ENCODE peak calls at places on chromosomes 7 and 10, in eight cellular contexts. U is AG04450, I is fibroblast of lung, N is sigmoid colon, X is tibial artery, T is lower leg skin, A is pancreas, W is heart left ventricle. V is an unnamed sample.

GRCh38 chr10:110456046-110456445 is 41.7 kb upstream of the DUSP5 start:
- DNase-seq in A (no peak), N (peak), U (no peak), W (no peak), X (no peak), T (no peak), I (no peak), V (no peak)

GRCh38 chr7:44072364-44073231 is 7.2 kb upstream of the PGAM2 start:
- DNase-seq in W (peak), U (peak), N (peak), A (peak), I (peak), T (no peak), X (peak), V (peak)

GRCh38 chr7:7884855-7885254 is 83.7 kb upstream of the GLCCI1 start:
- DNase-seq in N (no peak), W (no peak), A (no peak), I (peak), U (no peak), X (no peak), T (no peak), V (no peak)

GRCh38 chr7:102125127-102125561 is 161.5 kb upstream of the SH2B2 start:
- DNase-seq in T (no peak), I (peak), N (peak), U (peak), X (peak), A (no peak), W (no peak), V (peak)

GRCh38 chr10:71773221-71773971 is at the start of gene VSIR:
- DNase-seq in X (peak), I (peak), A (peak), W (peak), U (peak), N (peak), T (peak), V (peak)

GRCh38 chr10:43320226-43320625 is 51.2 kb upstream of the FXYD4 start:
- DNase-seq in X (no peak), U (no peak), W (no peak), N (no peak), I (no peak), A (no peak), T (no peak), V (no peak)

GRCh38 chr7:25707733-25708132 is 444.3 kb upstream of the NFE2L3 start:
- DNase-seq in I (peak), N (no peak), A (no peak), T (no peak), U (no peak), X (no peak), W (no peak), V (no peak)

GRCh38 chr10:28120043-28120749 is 121.3 kb upstream of the ODAD2 start:
- DNase-seq in N (no peak), T (no peak), I (peak), W (no peak), U (no peak), X (no peak), A (peak), V (peak)

GRCh38 chr7:44196450-44196872 is 4.3 kb upstream of the YKT6 start:
- DNase-seq in U (no peak), X (no peak), I (peak), W (no peak), T (no peak), N (peak), A (peak), V (peak)

GRCh38 chr10:3364768-3365480 is 192.3 kb upstream of the PITRM1 start:
- DNase-seq in U (no peak), T (no peak), X (no peak), I (no peak), A (no peak), N (no peak), W (no peak), V (no peak)

GRCh38 chr10:100901051-100901450 is 11.7 kb upstream of the SLF2 start:
- DNase-seq in X (no peak), T (no peak), A (no peak), W (no peak), I (no peak), U (no peak), N (no peak), V (no peak)

GRCh38 chr10:63788152-63788821 is 267.1 kb downstream of the REEP3 start:
- DNase-seq in U (no peak), T (no peak), A (no peak), N (no peak), X (no peak), I (no peak), W (no peak), V (no peak)

GRCh38 chr7:80392229-80393169 is 119.4 kb downstream of the GNAT3 start:
- DNase-seq in I (peak), N (no peak), A (no peak), X (no peak), W (no peak), T (no peak), U (no peak), V (peak)

GRCh38 chr10:30447125-30447799 is 13.3 kb downstream of the MAP3K8 start:
- DNase-seq in U (no peak), N (no peak), X (no peak), A (no peak), W (no peak), I (peak), T (no peak), V (peak)

GRCh38 chr10:71230656-71231025 is 18.3 kb downstream of the UNC5B start:
- DNase-seq in X (no peak), A (no peak), U (no peak), W (no peak), I (no peak), T (no peak), N (no peak), V (no peak)

GRCh38 chr7:93350338-93350737 is 118.2 kb downstream of the VPS50 start:
- DNase-seq in N (no peak), I (no peak), T (no peak), A (no peak), U (no peak), X (no peak), W (no peak), V (no peak)

GRCh38 chr7:148286150-148286549 is 304.4 kb upstream of the C7orf33 start:
- DNase-seq in W (no peak), I (no peak), X (no peak), A (no peak), N (no peak), U (no peak), T (no peak), V (no peak)

GRCh38 chr7:85023066-85023687 is 163.7 kb downstream of the SEMA3D start:
- DNase-seq in N (no peak), X (no peak), U (peak), T (peak), A (peak), W (no peak), I (peak), V (peak)

GRCh38 chr7:69199048-69199447 is 399.2 kb upstream of the AUTS2 start:
- DNase-seq in U (no peak), T (no peak), X (no peak), W (no peak), A (no peak), N (no peak), I (no peak), V (no peak)

GRCh38 chr10:24963646-24964045 is 11.2 kb upstream of the PRTFDC1 start:
- DNase-seq in T (no peak), U (no peak), W (no peak), N (no peak), X (no peak), I (no peak), A (no peak), V (no peak)

GRCh38 chr7:46607176-46607575 is 686.1 kb upstream of the IGFBP3 start:
- DNase-seq in W (no peak), X (no peak), A (no peak), U (no peak), I (peak), N (no peak), T (no peak), V (peak)

GRCh38 chr10:17785276-17785935 is 23.7 kb upstream of the MRC1 start:
- DNase-seq in W (no peak), T (no peak), A (no peak), I (no peak), U (no peak), N (peak), X (peak), V (no peak)

GRCh38 chr7:8160810-8161209 is 101.2 kb downstream of the ICA1 start:
- DNase-seq in I (no peak), X (no peak), A (no peak), W (no peak), U (no peak), N (no peak), T (no peak), V (peak)

GRCh38 chr10:118754132-118754555 is 626 bp downstream of the CACUL1 start:
- DNase-seq in U (no peak), W (peak), I (peak), X (peak), N (peak), T (peak), A (peak), V (peak)

GRCh38 chr7:6528401-6529130 is 22.7 kb downstream of the GRID2IP start:
- DNase-seq in T (no peak), N (no peak), X (no peak), A (no peak), I (no peak), W (no peak), U (no peak), V (no peak)

GRCh38 chr7:6529643-6530042 is 21.6 kb downstream of the GRID2IP start:
- DNase-seq in W (no peak), I (no peak), A (no peak), X (no peak), U (no peak), N (no peak), T (no peak), V (no peak)

GRCh38 chr7:6531492-6532279 is 19.6 kb downstream of the GRID2IP start:
- DNase-seq in W (no peak), X (no peak), U (no peak), A (no peak), T (no peak), I (no peak), N (no peak), V (no peak)

GRCh38 chr7:6532516-6532915 is 18.7 kb downstream of the GRID2IP start:
- DNase-seq in T (no peak), A (no peak), I (no peak), W (no peak), X (no peak), N (no peak), U (no peak), V (no peak)

DNA sequence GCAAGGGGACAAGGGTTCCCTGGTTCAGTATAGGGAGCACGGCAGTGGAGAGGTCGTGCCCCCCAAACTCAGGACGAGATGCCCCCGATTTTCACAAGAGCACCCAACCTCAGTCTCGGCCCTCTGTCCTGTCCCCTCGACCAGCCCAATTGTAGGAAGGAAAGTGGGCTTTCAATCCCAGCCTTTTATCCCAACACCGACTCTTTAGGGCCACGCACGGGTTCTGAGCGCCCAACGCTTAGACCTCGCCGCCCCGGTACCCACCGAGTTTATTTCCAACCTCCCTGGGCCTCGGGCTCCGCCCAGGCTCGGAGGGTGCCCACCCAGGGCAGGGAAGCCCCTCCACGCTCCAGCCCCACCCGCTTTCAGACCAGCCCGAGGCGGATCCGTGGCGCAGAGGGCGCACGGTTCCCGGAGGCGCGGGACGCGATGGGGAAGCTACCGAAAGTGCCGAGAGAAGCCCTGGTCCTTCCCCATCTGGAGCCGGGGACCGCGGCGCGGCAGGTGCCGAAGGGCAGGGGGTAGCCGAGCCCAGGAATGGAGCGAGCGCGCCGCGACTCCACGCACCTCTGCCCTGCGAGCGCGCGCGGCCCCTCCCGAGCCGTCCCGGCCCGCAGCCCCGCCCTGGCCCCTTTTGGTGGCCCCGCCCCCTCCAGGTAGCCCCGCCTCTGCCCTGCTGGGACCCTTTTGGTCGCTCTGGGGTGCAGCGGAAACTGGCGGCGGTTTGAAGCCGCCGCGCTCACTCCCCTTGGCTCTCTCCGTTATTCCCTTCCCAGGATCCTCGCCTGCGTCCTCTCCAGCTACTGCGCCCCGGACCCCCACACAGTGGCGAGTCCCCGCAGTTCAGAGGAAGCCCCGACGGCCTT is 20.4 kb downstream of the GRID2IP start:
- DNase-seq in X (no peak), A (no peak), N (no peak), I (no peak), T (no peak), W (no peak), U (no peak), V (no peak)
- H3K4me3 ChIP-seq in X (no peak), A (peak), N (no peak), I (no peak), T (no peak), W (no peak), U (peak), V (peak)

DNA sequence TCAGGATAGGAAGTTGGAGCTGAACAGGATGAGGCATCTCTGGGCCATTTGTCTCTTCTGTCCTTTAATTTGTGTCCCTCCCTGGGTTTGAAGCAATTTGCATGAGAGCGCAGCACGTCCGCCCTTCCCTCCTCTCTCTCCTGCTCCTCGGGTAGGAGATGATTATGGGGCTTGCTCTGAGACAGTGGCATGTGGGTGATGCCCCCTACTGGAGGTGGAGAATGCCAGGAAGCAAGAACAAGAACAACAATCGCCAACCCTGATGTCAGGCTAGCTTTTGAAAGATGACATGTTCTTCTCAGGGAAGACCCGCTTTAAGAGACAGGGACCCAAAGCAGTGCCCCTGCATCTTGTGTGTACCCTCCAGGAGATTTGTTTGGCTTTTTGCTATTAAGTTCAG is 63.9 kb upstream of the LOXL4 start:
- DNase-seq in X (no peak), I (no peak), A (no peak), U (no peak), N (no peak), T (no peak), W (no peak), V (no peak)
- TF ChIP-seq CTCF in X (peak), I (peak), A (no peak), U (peak), N (no peak), T (no peak), W (peak), V (peak)

DNA sequence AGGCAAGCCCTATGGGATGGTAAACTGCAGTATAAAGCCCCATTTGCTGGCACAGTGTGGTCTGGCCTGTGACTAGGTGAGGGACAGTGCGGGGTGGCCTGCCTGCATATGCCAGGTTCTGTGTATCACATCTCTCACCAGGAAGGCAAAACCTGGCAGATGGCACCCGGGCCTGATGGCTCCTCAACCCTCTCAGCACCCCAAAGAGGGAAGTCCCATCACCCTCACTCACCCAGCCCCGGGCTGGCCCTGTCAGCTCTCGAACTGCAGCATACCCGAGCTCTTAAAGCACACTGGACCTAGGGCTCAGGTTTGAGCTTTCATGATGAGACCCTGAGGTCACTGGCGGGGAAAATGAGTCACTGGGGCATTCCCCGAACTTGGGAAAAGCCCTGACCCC is 130.5 kb downstream of the LHPP start:
- DNase-seq in N (peak), W (peak), T (no peak), A (no peak), I (no peak), U (no peak), X (no peak), V (no peak)
- H3K4me3 ChIP-seq in N (no peak), W (no peak), T (no peak), A (no peak), I (no peak), U (no peak), X (no peak), V (no peak)

DNA sequence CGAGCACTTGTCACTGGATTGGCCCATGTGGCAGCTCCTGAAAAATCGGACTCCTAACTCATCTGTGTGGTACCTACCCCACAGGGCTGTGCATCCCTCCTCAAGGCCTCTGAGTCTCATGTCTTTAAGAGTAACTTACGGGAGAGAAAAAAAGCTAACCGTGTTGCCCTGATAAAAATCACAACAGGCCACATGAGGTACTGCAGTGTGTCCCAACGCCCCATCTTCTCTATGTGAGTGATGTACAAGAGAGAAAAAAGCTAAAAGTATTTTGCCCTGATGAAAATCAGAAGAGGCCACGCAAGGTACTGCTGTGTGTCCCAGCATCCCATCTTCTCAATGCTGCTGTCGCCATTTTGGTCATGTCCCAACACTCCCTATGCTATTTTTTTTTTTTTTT is 41.2 kb upstream of the ADRB1 start:
- DNase-seq in A (no peak), W (no peak), U (no peak), X (no peak), T (no peak), I (no peak), N (no peak), V (no peak)
- TF ChIP-seq CTCF in A (no peak), W (no peak), U (no peak), X (no peak), T (no peak), I (no peak), N (no peak), V (no peak)